ENCODE peak calls at places on chromosomes 16 and 17, in five cellular contexts. U is HFF-Myc; T is esophagus squamous epithelium; Y is activated effector memory CD4-positive, alpha-beta T cell treated with anti-CD3 and anti-CD28 coated beads, Interleukin-2, amount 50 U/mL, for 16 hours; I is GM03348. A is an unnamed sample.
A peak's percentile ranks its signal among the peaks of the same experiment; 100 is the strongest.

GRCh38 chr16:4801962-4802658 is at the start of gene ROGDI:
- DNase-seq in I (peak; percentile 66), T (peak; percentile 49), Y (peak; percentile 93), U (no peak), A (peak; percentile 63)

GRCh38 chr17:21287703-21288449 is 3.4 kb downstream of the MAP2K3 start:
- DNase-seq in T (peak; percentile 82), Y (peak; percentile 99), I (peak; percentile 95), U (peak; percentile 87), A (peak; percentile 91)

GRCh38 chr16:58452640-58453039 is 47.3 kb upstream of the NDRG4 start:
- DNase-seq in I (no peak), Y (no peak), U (no peak), T (no peak), A (no peak)

GRCh38 chr17:44587339-44587738 is 30.1 kb downstream of the FZD2 start:
- DNase-seq in T (no peak), Y (no peak), I (peak; percentile 95), U (peak; percentile 65), A (peak; percentile 88)

GRCh38 chr17:65438708-65439294 is 122.6 kb downstream of the AXIN2 start:
- DNase-seq in Y (no peak), T (no peak), U (peak; percentile 30), I (no peak), A (peak; percentile 18)

GRCh38 chr17:49577651-49577935 is 1.9 kb downstream of the NXPH3 start:
- DNase-seq in I (no peak), U (no peak), Y (no peak), T (no peak), A (no peak)

GRCh38 chr16:26454102-26454501 is 612.6 kb upstream of the C16orf82 start:
- DNase-seq in Y (no peak), T (no peak), I (no peak), U (no peak), A (no peak)

GRCh38 chr16:27107185-27107592 is 40.5 kb downstream of the C16orf82 start:
- DNase-seq in U (no peak), Y (peak; percentile 1), T (no peak), I (no peak), A (no peak)

GRCh38 chr17:8900626-8901585 is 33.4 kb upstream of the PIK3R6 start:
- DNase-seq in T (no peak), I (no peak), Y (peak; percentile 61), U (no peak), A (no peak)

GRCh38 chr16:47617732-47618131 is 156.6 kb downstream of the PHKB start:
- DNase-seq in Y (no peak), T (no peak), I (no peak), U (no peak), A (no peak)

GRCh38 chr16:3872216-3872895 is 8.2 kb downstream of the CREBBP start:
- DNase-seq in Y (no peak), U (no peak), I (no peak), T (no peak), A (no peak)

GRCh38 chr16:74577882-74578366 is 29.0 kb downstream of the GLG1 start:
- DNase-seq in Y (no peak), U (peak; percentile 29), T (no peak), I (peak; percentile 31), A (peak; percentile 38)

GRCh38 chr17:21036361-21036881 is 6.4 kb downstream of the USP22 start:
- DNase-seq in U (no peak), Y (no peak), T (no peak), I (no peak), A (no peak)

GRCh38 chr17:83176956-83177583 is 97.7 kb downstream of the METRNL start:
- DNase-seq in I (no peak), T (no peak), U (no peak), Y (no peak), A (no peak)

GRCh38 chr16:1310832-1311200 is 1.4 kb downstream of the UBE2I start:
- DNase-seq in I (peak; percentile 43), Y (peak; percentile 75), U (no peak), T (no peak), A (no peak)

GRCh38 chr16:84947022-84947421 is 64.3 kb downstream of the ZDHHC7 start:
- DNase-seq in U (no peak), Y (no peak), I (no peak), T (no peak), A (no peak)

GRCh38 chr16:59510008-59510424 is 775.9 kb upstream of the GOT2 start:
- DNase-seq in U (no peak), Y (no peak), I (peak; percentile 9), T (no peak), A (no peak)

GRCh38 chr17:82963104-82963950 is 116.1 kb upstream of the METRNL start:
- DNase-seq in U (peak; percentile 51), I (peak; percentile 92), T (no peak), Y (peak; percentile 68), A (peak; percentile 90)

GRCh38 chr17:51427259-51428255 is 167.2 kb downstream of the UTP18 start:
- DNase-seq in I (no peak), Y (peak; percentile 89), U (no peak), T (no peak), A (no peak)

GRCh38 chr16:89505204-89506112 is 2.7 kb upstream of the SPG7 start:
- DNase-seq in I (peak; percentile 35), T (peak; percentile 74), Y (peak; percentile 95), U (peak; percentile 94), A (peak; percentile 83)

GRCh38 chr16:11105038-11105903 is 150.7 kb downstream of the SOCS1 start:
- DNase-seq in I (peak; percentile 87), Y (peak; percentile 73), T (no peak), U (peak; percentile 73), A (peak; percentile 67)

GRCh38 chr17:57085448-57086068 is 512 bp downstream of the AKAP1 start:
- DNase-seq in I (peak; percentile 80), Y (peak; percentile 86), T (no peak), U (no peak), A (peak; percentile 78)

GRCh38 chr16:15737140-15737644 is 87.1 kb downstream of the NDE1 start:
- DNase-seq in I (no peak), T (no peak), U (no peak), Y (no peak), A (no peak)

GRCh38 chr17:57519199-57519598 is 225.9 kb downstream of the CCDC182 start:
- DNase-seq in I (no peak), U (no peak), T (no peak), Y (no peak), A (no peak)

GRCh38 chr16:11755022-11755760 is 12.5 kb upstream of the TXNDC11 start:
- DNase-seq in U (no peak), Y (no peak), I (no peak), T (no peak), A (no peak)

GRCh38 chr17:81603846-81604610 is 32.9 kb downstream of the NPLOC4 start:
- DNase-seq in U (no peak), I (no peak), Y (no peak), T (no peak), A (no peak)

GRCh38 chr17:50651661-50652060 is 17.0 kb downstream of the ABCC3 start:
- DNase-seq in U (no peak), I (no peak), Y (no peak), T (no peak), A (no peak)

GRCh38 chr17:2500446-2500845 is 11.2 kb downstream of the METTL16 start:
- DNase-seq in I (no peak), U (no peak), Y (no peak), T (no peak), A (no peak)

GRCh38 chr16:66272461-66272860 is 94.0 kb upstream of the CDH5 start:
- DNase-seq in Y (no peak), T (no peak), U (no peak), I (no peak), A (no peak)

GRCh38 chr17:51734462-51734861 is 424.1 kb downstream of the CA10 start:
- DNase-seq in T (no peak), Y (peak; percentile 63), I (no peak), U (no peak), A (no peak)

GRCh38 chr16:7888421-7888820 is 555.8 kb downstream of the RBFOX1 start:
- DNase-seq in Y (no peak), U (no peak), I (no peak), T (no peak), A (no peak)

GRCh38 chr17:14755002-14755401 is 454.1 kb downstream of the HS3ST3B1 start:
- DNase-seq in U (no peak), I (no peak), Y (no peak), T (no peak), A (no peak)

GRCh38 chr17:77504652-77505459 is 364.1 kb downstream of the SEC14L1 start:
- DNase-seq in Y (no peak), U (no peak), I (no peak), T (no peak), A (no peak)

GRCh38 chr16:9090101-9090959 is 1.1 kb upstream of the HAPSTR1 start:
- DNase-seq in I (peak; percentile 35), U (no peak), T (no peak), Y (peak; percentile 79), A (peak; percentile 35)

GRCh38 chr17:80117491-80118401 is 16.4 kb downstream of the GAA start:
- DNase-seq in T (no peak), I (no peak), Y (peak; percentile 55), U (no peak), A (no peak)

GRCh38 chr17:29149431-29150064 is 30.6 kb downstream of the MYO18A start:
- DNase-seq in T (no peak), I (no peak), Y (no peak), U (no peak), A (no peak)

GRCh38 chr17:76697702-76698465 is 12.9 kb downstream of the MXRA7 start:
- DNase-seq in T (no peak), I (no peak), U (no peak), Y (no peak), A (no peak)